ENCODE peak calls at places on chromosomes 2 and 18, in five cellular contexts. Q is uterus, B is mammary epithelial cell, F is prostate gland, Z is upper lobe of left lung. M is an unnamed sample.

GRCh38 chr2:189254268-189254883 is 74.8 kb upstream of the COL5A2 start:
- DNase-seq in Q (peak), Z (peak), F (no peak), B (peak), M (no peak)

GRCh38 chr2:190849774-190850173 is 30.8 kb upstream of the GLS start:
- DNase-seq in Z (no peak), F (no peak), B (peak), Q (no peak), M (peak)

GRCh38 chr2:96608459-96609455 is 29.4 kb downstream of the KANSL3 start:
- DNase-seq in Z (peak), Q (no peak), B (peak), F (no peak), M (peak)

GRCh38 chr2:54619660-54620231 is 103.7 kb upstream of the EML6 start:
- DNase-seq in Q (no peak), Z (no peak), B (no peak), F (no peak), M (no peak)

GRCh38 chr2:62010632-62011276 is 105.3 kb downstream of the COMMD1 start:
- DNase-seq in Z (no peak), Q (no peak), F (no peak), B (no peak), M (no peak)

GRCh38 chr18:25866331-25866730 is 224.1 kb downstream of the SS18 start:
- DNase-seq in Z (no peak), Q (no peak), F (no peak), B (no peak), M (no peak)

GRCh38 chr2:57450170-57450569 is 596.4 kb upstream of the VRK2 start:
- DNase-seq in Z (no peak), Q (no peak), F (no peak), B (no peak), M (no peak)

GRCh38 chr2:171386627-171387026 is 47.2 kb downstream of the METTL8 start:
- DNase-seq in F (no peak), Z (peak), Q (no peak), B (no peak), M (no peak)

GRCh38 chr2:236177604-236177966 is 9.4 kb upstream of the GBX2 start:
- DNase-seq in F (no peak), Z (peak), B (no peak), Q (no peak), M (no peak)

GRCh38 chr18:8001711-8002110 is 434.6 kb downstream of the PTPRM start:
- DNase-seq in B (no peak), F (no peak), Q (no peak), Z (no peak), M (no peak)

GRCh38 chr2:56613254-56613653 is 429.5 kb downstream of the CCDC85A start:
- DNase-seq in Q (no peak), Z (no peak), B (no peak), F (no peak), M (no peak)

GRCh38 chr2:120064664-120065063 is 51.8 kb downstream of the EPB41L5 start:
- DNase-seq in Q (no peak), Z (no peak), F (no peak), B (no peak), M (no peak)

GRCh38 chr2:238344517-238344916 is 24.2 kb downstream of the TRAF3IP1 start:
- DNase-seq in Q (no peak), F (no peak), Z (no peak), B (no peak), M (no peak)

GRCh38 chr2:181309576-181309975 is 147.6 kb upstream of the ITGA4 start:
- DNase-seq in F (no peak), B (no peak), Z (no peak), Q (no peak), M (no peak)

GRCh38 chr2:200337621-200338020 is 31.1 kb downstream of the SPATS2L start:
- DNase-seq in B (no peak), Z (no peak), F (no peak), Q (no peak), M (no peak)

GRCh38 chr2:31234690-31235503 is 945 bp downstream of the EHD3 start:
- DNase-seq in B (no peak), Z (no peak), Q (no peak), F (no peak), M (no peak)

GRCh38 chr2:237527241-237527640 is 39.1 kb upstream of the PRLH start:
- DNase-seq in Z (no peak), Q (no peak), F (no peak), B (no peak), M (no peak)

GRCh38 chr18:37452697-37453385 is 112.8 kb downstream of the CELF4 start:
- DNase-seq in Z (no peak), B (peak), F (peak), Q (no peak), M (no peak)

GRCh38 chr2:74146929-74147728 is 583 bp downstream of the BOLA3 start:
- DNase-seq in F (no peak), Z (no peak), B (peak), Q (no peak), M (no peak)

GRCh38 chr18:11137400-11137799 is 12.0 kb downstream of the PIEZO2 start:
- DNase-seq in Q (no peak), B (no peak), Z (no peak), F (no peak), M (no peak)

GRCh38 chr2:226423498-226423960 is 376.1 kb downstream of the IRS1 start:
- DNase-seq in F (peak), Z (no peak), B (peak), Q (peak), M (no peak)

GRCh38 chr2:167294775-167295140 is 406.5 kb downstream of the XIRP2 start:
- DNase-seq in Q (no peak), F (no peak), Z (no peak), B (peak), M (peak)

GRCh38 chr2:85160946-85161625 is 27.9 kb downstream of the TCF7L1 start:
- DNase-seq in B (no peak), F (no peak), Z (no peak), Q (no peak), M (no peak)

GRCh38 chr18:62790836-62791772 is 75.8 kb downstream of the PHLPP1 start:
- DNase-seq in B (no peak), Z (no peak), F (no peak), Q (no peak), M (no peak)

GRCh38 chr2:26273501-26273900 is 28.8 kb downstream of the HADHB start:
- DNase-seq in F (no peak), Z (no peak), B (no peak), Q (no peak), M (no peak)

GRCh38 chr2:164542584-164543021 is 78.7 kb downstream of the GRB14 start:
- DNase-seq in B (peak), Z (no peak), F (no peak), Q (no peak), M (peak)

GRCh38 chr2:108588070-108588668 is 53.9 kb downstream of the LIMS1 start:
- DNase-seq in F (no peak), Z (no peak), Q (no peak), B (peak), M (no peak)

GRCh38 chr2:28604284-28604843 is 108.5 kb downstream of the PLB1 start:
- DNase-seq in Z (no peak), Q (no peak), F (no peak), B (no peak), M (no peak)

GRCh38 chr18:57439985-57440330 is 4.8 kb downstream of the ONECUT2 start:
- DNase-seq in Z (no peak), Q (no peak), B (no peak), F (no peak), M (no peak)

GRCh38 chr18:23844991-23845680 is 155.9 kb downstream of the LAMA3 start:
- DNase-seq in B (peak), F (no peak), Q (no peak), Z (no peak), M (no peak)

DNA sequence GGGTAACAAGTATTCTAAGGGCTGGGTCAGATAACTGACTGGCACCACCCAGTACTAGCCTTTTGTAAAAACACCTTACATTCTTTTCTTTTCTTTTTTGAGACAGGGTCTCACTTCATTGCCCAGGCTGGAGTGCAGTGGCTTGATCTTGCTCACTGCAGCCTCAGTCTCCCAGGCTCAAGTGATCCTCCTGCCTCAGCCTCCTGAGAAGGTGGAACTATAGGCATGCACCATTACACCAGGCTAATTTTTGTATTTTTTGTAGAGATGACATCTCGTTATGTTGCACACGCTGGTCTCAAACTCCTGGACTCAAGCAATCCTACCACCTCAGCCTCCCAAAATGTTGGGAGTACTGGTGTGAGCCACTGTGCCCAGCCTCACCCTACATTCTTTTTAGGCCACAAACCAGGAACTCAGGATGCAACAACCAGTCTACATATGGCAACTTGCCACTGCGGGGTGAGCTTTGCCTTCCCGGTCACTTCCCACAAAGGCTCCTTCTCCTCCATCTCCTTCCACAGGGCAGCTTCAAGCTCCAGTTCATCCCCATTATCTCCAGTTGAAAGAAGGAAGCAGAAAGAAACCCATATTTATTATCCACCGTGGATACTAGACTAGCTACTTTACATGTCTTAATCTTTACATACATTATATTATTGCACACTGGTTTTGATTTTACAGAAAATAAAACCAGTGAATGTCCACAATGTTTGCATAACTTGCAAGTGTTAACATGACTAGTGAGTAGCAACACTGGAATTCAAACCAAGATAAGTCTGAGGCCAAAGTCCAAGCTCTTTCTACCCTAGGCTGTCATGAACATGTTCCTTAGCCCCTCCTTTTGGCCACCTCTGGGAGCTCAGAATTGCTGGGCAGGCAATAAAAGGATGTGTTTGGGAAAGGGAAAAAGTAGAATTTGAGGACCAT is 23.7 kb upstream of the AP1S3 start:
- DNase-seq in B (peak), Q (no peak), Z (no peak), F (no peak), M (no peak)
- TF ChIP-seq CTCF in B (peak), Q (no peak), Z (no peak), F (no peak), M (peak)

GRCh38 chr2:113178069-113178468 is 4.3 kb downstream of the PSD4 start:
- DNase-seq in F (no peak), Q (no peak), B (no peak), Z (no peak), M (no peak)

GRCh38 chr2:113174369-113174735 is 581 bp downstream of the PSD4 start:
- DNase-seq in B (no peak), Q (no peak), Z (no peak), F (no peak), M (no peak)

GRCh38 chr2:113176696-113177355 is 3.1 kb downstream of the PSD4 start:
- DNase-seq in F (no peak), Z (no peak), B (no peak), Q (no peak), M (no peak)

GRCh38 chr2:113175101-113175628 is 1.4 kb downstream of the PSD4 start:
- DNase-seq in Q (no peak), Z (no peak), B (no peak), F (no peak), M (no peak)

GRCh38 chr2:113175736-113176695 is 2.2 kb downstream of the PSD4 start:
- DNase-seq in Q (no peak), Z (no peak), B (no peak), F (no peak), M (no peak)
- H3K4me3 ChIP-seq in Q (no peak), Z (peak), B (no peak), F (no peak), M (no peak)

GRCh38 chr2:211055438-211055837 is 499.0 kb downstream of the CPS1 start:
- DNase-seq in Z (no peak), F (no peak), Q (no peak), B (no peak), M (no peak)
- TF ChIP-seq CTCF in Z (no peak), F (peak), Q (no peak), B (no peak), M (peak)

DNA sequence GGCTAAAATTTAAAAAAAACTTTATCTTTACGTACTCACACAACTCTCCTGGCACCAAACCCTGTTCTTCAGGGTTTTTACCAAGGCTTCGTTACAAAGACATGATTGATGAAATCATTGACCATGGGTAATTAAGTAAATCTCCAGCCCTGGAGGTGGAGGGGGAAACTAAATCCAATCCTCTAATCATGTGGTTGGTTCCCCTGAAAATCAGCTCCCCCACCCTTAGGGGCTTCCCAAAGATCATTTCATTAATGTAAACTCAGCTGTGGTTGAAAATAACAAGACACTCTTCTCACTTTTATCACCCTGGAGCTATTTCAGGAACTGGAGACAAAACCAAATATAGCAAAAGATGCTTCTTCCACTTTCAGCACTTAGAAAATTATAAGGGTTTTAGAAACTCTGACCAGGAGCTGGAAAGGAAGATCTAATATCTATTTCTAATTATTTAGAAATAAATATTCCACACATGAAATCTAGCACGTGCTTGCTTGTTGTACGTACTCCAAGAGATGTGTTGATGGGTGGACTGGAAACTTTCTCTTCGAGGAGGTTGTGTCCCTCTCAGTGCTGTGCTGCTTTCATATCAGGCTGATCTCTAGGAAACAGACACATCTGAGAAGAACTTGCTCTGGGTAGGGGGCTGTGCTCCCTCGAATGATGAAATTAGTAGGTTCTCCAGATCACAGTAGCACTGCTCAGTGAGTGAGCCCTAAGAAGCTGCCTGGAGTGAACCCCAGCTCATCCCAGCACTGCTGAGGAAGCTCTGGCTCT is 67.2 kb downstream of the SMAD4 start:
- DNase-seq in Z (no peak), F (no peak), Q (no peak), B (no peak), M (no peak)
- H3K4me3 ChIP-seq in Z (no peak), F (no peak), Q (no peak), B (no peak), M (no peak)

GRCh38 chr2:76050196-76050595 is 339.5 kb upstream of the GCFC2 start:
- DNase-seq in Z (no peak), B (no peak), F (no peak), Q (no peak), M (no peak)
- TF ChIP-seq CTCF in Z (no peak), B (no peak), F (no peak), Q (no peak), M (no peak)

DNA sequence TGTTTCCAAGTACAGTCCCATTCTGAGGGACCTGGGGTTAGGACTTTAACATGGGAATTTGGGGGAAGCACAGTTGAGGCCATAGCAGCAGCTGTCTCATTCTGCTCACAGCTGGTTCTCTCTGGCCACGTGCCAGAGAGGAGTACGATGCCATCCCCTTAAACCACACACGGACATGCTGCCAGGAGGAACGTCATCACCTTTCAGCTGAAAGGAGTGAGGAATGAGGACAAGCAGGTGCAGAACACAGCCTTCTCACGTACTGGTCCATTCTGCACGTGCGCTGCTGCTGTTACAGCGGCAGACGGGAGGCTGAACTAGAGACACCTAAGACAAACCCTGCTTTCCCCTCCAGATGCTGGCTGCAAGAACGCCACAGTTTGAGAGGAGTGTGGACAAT is 33.5 kb downstream of the ODC1 start:
- DNase-seq in B (no peak), Z (no peak), Q (no peak), F (no peak), M (no peak)
- H3K4me3 ChIP-seq in B (no peak), Z (no peak), Q (no peak), F (no peak), M (no peak)

GRCh38 chr2:33238111-33238510 is 238.3 kb upstream of the RASGRP3 start:
- DNase-seq in F (no peak), B (peak), Q (no peak), Z (no peak), M (no peak)

GRCh38 chr2:33240178-33240577 is 236.3 kb upstream of the RASGRP3 start:
- DNase-seq in F (no peak), Q (no peak), B (peak), Z (no peak), M (peak)

GRCh38 chr2:33242845-33243244 is 233.6 kb upstream of the RASGRP3 start:
- DNase-seq in Z (no peak), Q (no peak), B (peak), F (no peak), M (peak)

GRCh38 chr2:33241072-33241471 is 235.4 kb upstream of the RASGRP3 start:
- DNase-seq in F (no peak), Z (no peak), B (no peak), Q (no peak), M (no peak)

GRCh38 chr2:33241581-33241980 is 234.9 kb upstream of the RASGRP3 start:
- DNase-seq in F (no peak), Z (no peak), Q (no peak), B (no peak), M (peak)
- TF ChIP-seq CTCF in F (no peak), Z (no peak), Q (no peak), B (no peak), M (no peak)